ENCODE peak calls at places on chromosomes 4 and X, in five cellular contexts. U is lung, S is cardiac muscle cell, R is dorsolateral prefrontal cortex, H is adrenal gland. D is an unnamed sample.

GRCh38 chrX:46710927-46711623 is 47.8 kb downstream of the SLC9A7 start:
- DNase-seq in S (no peak), R (peak; percentile 14), U (no peak), H (no peak), D (no peak)

GRCh38 chr4:13367691-13368090 is 116.4 kb downstream of the RAB28 start:
- DNase-seq in R (no peak), H (no peak), S (no peak), U (no peak), D (no peak)

GRCh38 chr4:56671860-56672259 is 9.2 kb downstream of the HOPX start:
- DNase-seq in U (no peak), R (no peak), S (no peak), H (no peak), D (no peak)

GRCh38 chrX:23616361-23616760 is 50.9 kb upstream of the PRDX4 start:
- DNase-seq in S (peak; percentile 59), U (no peak), R (no peak), H (no peak), D (peak; percentile 33)

GRCh38 chr4:121272526-121272925 is 108.3 kb downstream of the QRFPR start:
- DNase-seq in S (no peak), H (no peak), R (no peak), U (no peak), D (no peak)

GRCh38 chrX:47218280-47218919 is at the start of gene CDK16:
- DNase-seq in R (peak; percentile 83), U (peak; percentile 82), H (peak; percentile 89), S (peak; percentile 86), D (peak; percentile 87)

GRCh38 chr4:39698424-39699009 is 581 bp downstream of the UBE2K start:
- DNase-seq in S (peak; percentile 59), R (peak; percentile 52), U (peak; percentile 54), H (peak; percentile 60), D (no peak)

GRCh38 chr4:34953145-34953799 is 1291.0 kb downstream of the ARAP2 start:
- DNase-seq in R (no peak), U (no peak), S (no peak), H (no peak), D (no peak)

GRCh38 chr4:174563399-174563798 is 41.1 kb upstream of the HPGD start:
- DNase-seq in R (no peak), U (no peak), S (no peak), H (no peak), D (no peak)

GRCh38 chrX:22135171-22135711 is 103.1 kb downstream of the PHEX start:
- DNase-seq in R (no peak), U (no peak), H (no peak), S (peak; percentile 10), D (no peak)

GRCh38 chr4:1055721-1056590 is 44.5 kb downstream of the FGFRL1 start:
- DNase-seq in U (no peak), R (no peak), S (no peak), H (no peak), D (peak; percentile 78)

GRCh38 chr4:87130985-87131753 is 89.2 kb downstream of the KLHL8 start:
- DNase-seq in U (no peak), S (no peak), H (no peak), R (no peak), D (no peak)

GRCh38 chr4:64718091-64718490 is 308.8 kb upstream of the TECRL start:
- DNase-seq in R (no peak), U (no peak), S (no peak), H (no peak), D (no peak)

GRCh38 chrX:150984164-150984824 is 1.2 kb downstream of the HMGB3 start:
- DNase-seq in S (peak; percentile 25), H (no peak), R (no peak), U (no peak), D (no peak)

GRCh38 chrX:30275498-30275897 is 28.6 kb downstream of the MAGEB1 start:
- DNase-seq in R (no peak), H (no peak), U (no peak), S (peak; percentile 19), D (no peak)

GRCh38 chr4:77399831-77400230 is 205.8 kb upstream of the CXCL13 start:
- DNase-seq in S (no peak), H (no peak), U (no peak), R (no peak), D (no peak)

GRCh38 chr4:154958621-154959358 is 177.7 kb downstream of the RBM46 start:
- DNase-seq in U (no peak), S (peak; percentile 13), R (no peak), H (peak; percentile 29), D (no peak)

GRCh38 chr4:181909368-181909767 is 333.8 kb upstream of the TENM3 start:
- DNase-seq in S (peak; percentile 11), U (no peak), H (no peak), R (no peak), D (no peak)

GRCh38 chrX:102985182-102985581 is 48.1 kb downstream of the RAB40AL start:
- DNase-seq in H (no peak), R (no peak), S (no peak), U (no peak), D (no peak)

GRCh38 chr4:69684821-69685220 is 31.8 kb upstream of the UGT2A1 start:
- DNase-seq in U (no peak), H (no peak), R (no peak), S (no peak), D (no peak)

GRCh38 chr4:41287005-41287404 is 30.3 kb downstream of the UCHL1 start:
- DNase-seq in R (no peak), U (no peak), S (no peak), H (no peak), D (no peak)

GRCh38 chrX:76453737-76454406 is 26.4 kb downstream of the MAGEE1 start:
- DNase-seq in S (peak; percentile 3), H (no peak), R (no peak), U (no peak), D (no peak)

GRCh38 chr4:10529891-10530786 is 72.9 kb upstream of the ZNF518B start:
- DNase-seq in H (no peak), R (no peak), S (no peak), U (no peak), D (no peak)

GRCh38 chr4:153148796-153149195 is 55.4 kb upstream of the TRIM2 start:
- DNase-seq in S (no peak), H (no peak), R (no peak), U (no peak), D (no peak)

GRCh38 chrX:34343001-34343400 is 210.9 kb upstream of the FAM47A start:
- DNase-seq in U (no peak), S (no peak), H (no peak), R (no peak), D (no peak)

GRCh38 chrX:5876984-5877655 is 351.5 kb downstream of the NLGN4X start:
- DNase-seq in S (peak; percentile 75), U (peak; percentile 32), R (no peak), H (no peak), D (peak; percentile 6)

GRCh38 chrX:22118161-22118830 is 86.2 kb downstream of the PHEX start:
- DNase-seq in S (no peak), H (no peak), U (no peak), R (no peak), D (peak; percentile 21)

GRCh38 chr4:67035501-67035900 is 509.8 kb downstream of the CENPC start:
- DNase-seq in R (no peak), H (no peak), U (no peak), S (no peak), D (no peak)

GRCh38 chr4:145887241-145887964 is 51.2 kb downstream of the ZNF827 start:
- DNase-seq in H (no peak), R (no peak), S (no peak), U (no peak), D (no peak)

GRCh38 chr4:144948009-144948408 is 150.0 kb downstream of the ANAPC10 start:
- DNase-seq in S (peak; percentile 4), U (no peak), R (no peak), H (no peak), D (no peak)

GRCh38 chr4:71288875-71289274 is 49.9 kb upstream of the SLC4A4 start:
- DNase-seq in H (no peak), S (no peak), R (no peak), U (no peak), D (no peak)

GRCh38 chrX:115330498-115331138 is 41.1 kb downstream of the LUZP4 start:
- DNase-seq in S (peak; percentile 79), R (peak; percentile 42), H (peak; percentile 33), U (peak; percentile 41), D (peak; percentile 60)

GRCh38 chrX:13506574-13506973 is 62.8 kb upstream of the EGFL6 start:
- DNase-seq in R (peak; percentile 7), H (peak; percentile 27), S (peak; percentile 63), U (peak; percentile 32), D (peak; percentile 60)

DNA sequence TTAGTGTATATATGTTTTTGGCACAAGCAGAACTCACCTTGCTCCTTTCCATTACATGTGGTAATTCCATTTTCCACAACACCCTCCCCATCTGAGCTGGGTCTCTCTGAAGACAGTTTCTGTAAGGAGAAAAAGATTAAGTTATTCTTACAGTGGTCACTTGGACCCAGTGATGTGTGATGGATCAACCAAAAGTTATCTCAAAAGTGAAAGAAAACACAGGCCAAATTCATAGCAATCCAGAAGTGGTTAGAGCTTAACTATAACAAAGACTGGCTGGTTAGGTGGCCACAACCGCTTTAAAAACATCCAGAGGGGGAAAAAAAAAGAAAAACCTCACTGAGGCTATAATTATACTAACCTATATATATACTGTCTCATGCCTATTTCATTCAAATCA is 123.7 kb downstream of the AFAP1 start:
- DNase-seq in R (no peak), H (no peak), U (no peak), S (no peak), D (no peak)
- TF ChIP-seq CTCF in R (no peak), H (no peak), U (no peak), S (no peak), D (no peak)

GRCh38 chrX:96684339-96685204 is at the start of gene DIAPH2:
- DNase-seq in H (peak; percentile 67), U (peak; percentile 77), S (peak; percentile 89), R (peak; percentile 11), D (peak; percentile 60)
- TF ChIP-seq CTCF in H (peak; percentile 26), U (no peak), S (peak; percentile 6), R (no peak), D (no peak)

GRCh38 chr4:128735714-128736113 is 73.8 kb upstream of the JADE1 start:
- DNase-seq in U (no peak), R (no peak), S (no peak), H (no peak), D (no peak)

GRCh38 chr4:128737098-128737513 is 72.4 kb upstream of the JADE1 start:
- DNase-seq in U (no peak), H (no peak), R (no peak), S (no peak), D (no peak)
- TF ChIP-seq CTCF in U (no peak), H (no peak), R (no peak), S (no peak), D (no peak)

GRCh38 chr4:17785858-17786257 is 4.4 kb upstream of the FAM184B start:
- DNase-seq in R (no peak), H (no peak), S (no peak), U (no peak), D (no peak)
- TF ChIP-seq CTCF in R (no peak), H (no peak), S (no peak), U (no peak), D (no peak)

GRCh38 chrX:86171366-86171765 is 23.1 kb downstream of the DACH2 start:
- DNase-seq in R (no peak), U (no peak), H (no peak), S (peak; percentile 52), D (no peak)
- TF ChIP-seq CTCF in R (no peak), U (no peak), H (peak; percentile 7), S (no peak), D (peak; percentile 42)